ENCODE peak calls at places on chromosomes 7 and 10, in eight cellular contexts. X is HCT116, G is fibroblast of lung, N is MM.1S, J is adipocyte, Q is neural progenitor cell, F is endothelial cell of umbilical vein, A is IMR-90. K is an unnamed sample.

GRCh38 chr10:34768261-34768971 is 46.7 kb downstream of the PARD3 start:
- DNase-seq in A (peak; percentile 21), Q (no peak), N (no peak), F (no peak), G (peak; percentile 80), J (peak; percentile 70), X (no peak), K (peak; percentile 70)

GRCh38 chr7:50331564-50332208 is 27.2 kb downstream of the IKZF1 start:
- DNase-seq in F (no peak), J (no peak), G (no peak), Q (no peak), N (peak; percentile 76), A (no peak), X (no peak), K (no peak)

GRCh38 chr7:65722361-65722792 is 150.5 kb upstream of the VKORC1L1 start:
- DNase-seq in F (peak; percentile 28), A (peak; percentile 11), J (peak; percentile 56), N (peak; percentile 72), X (peak; percentile 37), G (peak; percentile 28), Q (peak; percentile 62), K (peak; percentile 89)

GRCh38 chr7:155590215-155591023 is 44.1 kb upstream of the CNPY1 start:
- DNase-seq in A (peak; percentile 16), X (no peak), Q (no peak), F (no peak), G (no peak), N (no peak), J (no peak), K (peak; percentile 83)

GRCh38 chr10:108453166-108453565 is 1288.7 kb upstream of the SORCS1 start:
- DNase-seq in A (no peak), J (no peak), X (no peak), F (no peak), Q (no peak), G (no peak), N (no peak), K (no peak)

GRCh38 chr7:6558837-6559236 is 7.6 kb upstream of the GRID2IP start:
- DNase-seq in G (peak; percentile 37), F (no peak), A (peak; percentile 21), X (peak; percentile 56), Q (peak; percentile 53), J (peak; percentile 46), N (no peak), K (peak; percentile 91)

GRCh38 chr7:139389774-139390173 is 30.1 kb downstream of the LUC7L2 start:
- DNase-seq in X (no peak), Q (no peak), N (no peak), A (no peak), J (no peak), G (no peak), F (no peak), K (no peak)

GRCh38 chr7:124152859-124153692 is 120.2 kb upstream of the TMEM229A start:
- DNase-seq in A (peak; percentile 66), G (peak; percentile 84), Q (peak; percentile 30), F (peak; percentile 87), N (peak; percentile 69), X (peak; percentile 47), J (peak; percentile 30), K (peak; percentile 74)

GRCh38 chr7:50644586-50644985 is 79.4 kb upstream of the DDC start:
- DNase-seq in Q (no peak), G (no peak), N (no peak), F (no peak), X (no peak), J (no peak), A (no peak), K (no peak)

GRCh38 chr7:44706788-44707557 is 41.7 kb upstream of the ZMIZ2 start:
- DNase-seq in N (no peak), J (no peak), X (no peak), G (no peak), A (no peak), F (no peak), Q (no peak), K (no peak)

GRCh38 chr7:157472311-157473050 is 135.7 kb downstream of the DNAJB6 start:
- DNase-seq in N (no peak), A (no peak), J (no peak), G (peak; percentile 4), Q (no peak), X (no peak), F (no peak), K (peak; percentile 26)

GRCh38 chr10:124679401-124679800 is 64.8 kb downstream of the FAM53B start:
- DNase-seq in F (no peak), A (no peak), X (no peak), G (no peak), J (no peak), N (no peak), Q (no peak), K (no peak)

GRCh38 chr7:86558680-86559079 is 85.0 kb upstream of the GRM3 start:
- DNase-seq in G (no peak), F (no peak), X (peak; percentile 44), J (no peak), N (no peak), Q (no peak), A (no peak), K (no peak)

GRCh38 chr7:4132221-4132620 is 549.9 kb upstream of the FOXK1 start:
- DNase-seq in F (no peak), N (no peak), X (no peak), A (no peak), Q (no peak), G (no peak), J (no peak), K (no peak)

GRCh38 chr10:15715619-15716227 is 4.0 kb downstream of the ITGA8 start:
- DNase-seq in G (peak; percentile 40), A (no peak), J (peak; percentile 76), Q (peak; percentile 56), F (peak; percentile 44), X (no peak), N (no peak), K (peak; percentile 72)

GRCh38 chr10:43121444-43121843 is 16.8 kb upstream of the CSGALNACT2 start:
- DNase-seq in N (no peak), X (no peak), Q (no peak), F (no peak), J (peak; percentile 29), G (no peak), A (no peak), K (no peak)

DNA sequence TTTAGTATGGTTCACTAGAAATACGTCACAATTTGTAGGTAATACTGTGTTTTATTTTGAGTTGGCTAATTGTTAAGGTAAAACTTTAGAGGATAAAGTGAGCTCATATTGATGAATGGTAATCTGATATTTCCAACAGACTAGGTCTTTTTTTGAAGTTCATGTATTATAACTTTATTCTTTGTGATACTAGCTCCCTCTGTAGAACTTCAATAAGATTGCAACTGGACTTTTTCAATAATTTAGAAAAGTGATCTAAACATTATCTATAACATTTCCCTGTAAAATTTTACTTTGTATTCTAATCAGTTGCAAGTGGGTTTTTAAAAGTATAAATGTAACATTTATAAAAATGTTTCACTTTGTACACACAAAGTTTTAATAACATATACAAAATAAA is 83.5 kb downstream of the ADK start:
- DNase-seq in G (peak; percentile 53), J (peak; percentile 61), N (no peak), A (peak; percentile 33), Q (no peak), X (no peak), F (peak; percentile 36), K (no peak)
- H3K9ac ChIP-seq in G (no peak overlapping the region), J (no peak overlapping the region), N (no peak overlapping the region), A (no peak overlapping the region), Q (no peak overlapping the region), X (no peak overlapping the region), F (no peak overlapping the region), K (no peak overlapping the region)

GRCh38 chr10:125878957-125879835 is 1.9 kb downstream of the DHX32 start:
- DNase-seq in F (peak; percentile 75), A (peak; percentile 96), G (peak; percentile 93), Q (no peak), N (no peak), J (peak; percentile 78), X (peak; percentile 93), K (no peak)

GRCh38 chr10:125883198-125883597 is 2.1 kb upstream of the DHX32 start:
- DNase-seq in N (no peak), A (no peak), F (no peak), J (no peak), G (no peak), Q (no peak), X (no peak), K (no peak)

GRCh38 chr10:125881192-125881591 is at the start of gene DHX32:
- DNase-seq in J (no peak), F (no peak), A (no peak), G (no peak), X (no peak), Q (peak; percentile 92), N (no peak), K (peak; percentile 88)

GRCh38 chr10:125882596-125882995 is 1.5 kb upstream of the DHX32 start:
- DNase-seq in A (peak; percentile 62), N (no peak), X (no peak), F (peak; percentile 14), Q (no peak), J (peak; percentile 11), G (no peak), K (no peak)

DNA sequence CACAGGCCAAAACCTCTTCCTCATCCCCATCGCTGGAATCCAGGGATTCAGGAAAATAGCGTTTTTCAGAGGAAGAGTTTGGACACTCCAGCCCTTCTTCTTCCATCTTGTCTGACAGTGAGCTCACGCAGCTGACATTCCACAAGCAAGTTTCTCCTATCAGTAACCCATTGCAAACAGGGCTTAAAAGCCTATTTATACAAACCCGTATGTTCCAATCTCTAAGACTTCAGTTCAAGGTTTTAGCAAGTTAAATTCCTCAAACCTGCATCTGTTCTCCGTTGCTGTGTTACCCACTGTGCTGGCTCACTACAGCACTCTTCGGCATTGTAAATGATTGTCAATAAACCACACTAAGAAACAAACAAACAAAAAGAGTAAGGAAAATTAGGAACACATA is 373 bp downstream of the DHX32 start:
- DNase-seq in G (no peak), F (no peak), Q (peak; percentile 50), X (no peak), N (no peak), A (peak; percentile 42), J (no peak), K (no peak)
- H3K4me3 ChIP-seq in G (no peak overlapping the region), F (no peak overlapping the region), Q (peak overlapping the region; percentile 41), X (no peak overlapping the region), N (no peak overlapping the region), A (no peak overlapping the region), J (no peak overlapping the region), K (peak overlapping the region; percentile 60)

DNA sequence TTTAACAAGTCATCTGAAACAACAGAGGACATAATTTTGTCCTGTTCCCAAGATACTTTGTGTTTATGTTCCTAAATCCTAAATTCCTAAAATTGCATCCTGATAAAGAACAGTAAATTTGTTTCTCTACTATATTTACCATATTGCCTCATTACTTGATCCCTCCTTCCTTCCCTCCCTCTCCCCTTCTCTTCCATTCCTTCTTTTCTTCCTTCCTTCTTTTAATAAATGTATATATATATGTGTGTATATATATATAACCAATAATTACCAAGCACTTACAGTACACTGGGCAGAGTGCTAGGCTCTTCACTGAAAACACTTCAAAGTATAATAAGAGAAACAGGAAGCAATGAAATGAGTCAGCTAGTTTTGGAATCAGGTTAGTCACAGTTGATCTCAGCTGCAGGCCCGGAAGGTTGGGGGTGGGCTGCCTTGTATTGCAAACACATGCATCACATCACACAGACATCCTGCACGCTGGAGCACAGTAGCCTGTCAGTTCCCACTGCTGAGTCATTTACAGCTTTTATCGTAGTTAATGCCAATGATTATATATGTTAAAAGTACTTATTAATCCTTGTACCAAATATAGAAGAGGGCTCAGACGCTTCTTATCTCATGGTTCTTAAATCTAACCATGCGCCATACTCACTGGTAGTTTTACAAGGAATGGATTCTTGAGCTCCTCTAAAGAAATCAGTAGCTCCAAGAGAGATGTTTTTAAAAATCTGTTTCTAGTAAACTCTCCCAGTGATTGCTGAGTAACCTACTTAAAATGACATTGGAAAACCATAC is 551.7 kb downstream of the GRM8 start:
- DNase-seq in J (peak; percentile 44), N (peak; percentile 99), X (peak; percentile 90), Q (peak; percentile 20), G (peak; percentile 89), A (peak; percentile 78), F (peak; percentile 98), K (peak; percentile 84)
- H3K9ac ChIP-seq in J (peak overlapping the region; percentile 37), N (peak overlapping the region; percentile 54), X (peak overlapping the region; percentile 32), Q (no peak overlapping the region), G (no peak overlapping the region), A (no peak overlapping the region), F (peak overlapping the region; percentile 69), K (no peak overlapping the region)

GRCh38 chr7:520503-521161 is 986 bp upstream of the PDGFA start:
- DNase-seq in N (no peak), J (peak; percentile 41), Q (peak; percentile 80), A (no peak), F (no peak), X (no peak), G (no peak), K (peak; percentile 81)
- H3K4me3 ChIP-seq in N (no peak overlapping the region), J (no peak overlapping the region), Q (peak overlapping the region; percentile 53), A (no peak overlapping the region), F (peak overlapping the region; percentile 83), X (peak overlapping the region; percentile 33), G (no peak overlapping the region), K (no peak overlapping the region)